ENCODE peak calls at places on chromosomes 6 and 20, in four cellular contexts. One of them, this sample, is unnamed.

GRCh38 chr6:41896280-41896679 is 1.1 kb upstream of the USP49 start:
- DNase-seq in HS-27A: no peak
- DNase-seq in activated CD4-positive, alpha-beta T cell treated with anti-CD3 and anti-CD28 coated beads, Interleukin-2, amount 10 ng/mL, durations not matched to agents 7 days and 5 days: no peak
- DNase-seq in left colon: no peak
- DNase-seq in this sample: no peak

GRCh38 chr6:161429921-161430490 is 156.1 kb upstream of the AGPAT4 start:
- DNase-seq in left colon: no peak
- DNase-seq in HS-27A: no peak
- DNase-seq in activated CD4-positive, alpha-beta T cell treated with anti-CD3 and anti-CD28 coated beads, Interleukin-2, amount 10 ng/mL, durations not matched to agents 7 days and 5 days: no peak
- DNase-seq in this sample: no peak

GRCh38 chr6:121759370-121759769 is 323.9 kb downstream of the GJA1 start:
- DNase-seq in left colon: no peak
- DNase-seq in HS-27A: no peak
- DNase-seq in activated CD4-positive, alpha-beta T cell treated with anti-CD3 and anti-CD28 coated beads, Interleukin-2, amount 10 ng/mL, durations not matched to agents 7 days and 5 days: no peak
- DNase-seq in this sample: no peak

GRCh38 chr6:136403166-136403980 is 113.7 kb upstream of the BCLAF1 start:
- DNase-seq in left colon: no peak
- DNase-seq in activated CD4-positive, alpha-beta T cell treated with anti-CD3 and anti-CD28 coated beads, Interleukin-2, amount 10 ng/mL, durations not matched to agents 7 days and 5 days: no peak
- DNase-seq in HS-27A: peak; percentile 34
- DNase-seq in this sample: no peak

GRCh38 chr6:147711511-147711910 is 203.0 kb downstream of the SAMD5 start:
- DNase-seq in activated CD4-positive, alpha-beta T cell treated with anti-CD3 and anti-CD28 coated beads, Interleukin-2, amount 10 ng/mL, durations not matched to agents 7 days and 5 days: no peak
- DNase-seq in left colon: no peak
- DNase-seq in HS-27A: no peak
- DNase-seq in this sample: no peak

GRCh38 chr20:38243617-38244016 is 16.9 kb downstream of the KIAA1755 start:
- DNase-seq in left colon: no peak
- DNase-seq in HS-27A: no peak
- DNase-seq in activated CD4-positive, alpha-beta T cell treated with anti-CD3 and anti-CD28 coated beads, Interleukin-2, amount 10 ng/mL, durations not matched to agents 7 days and 5 days: no peak
- DNase-seq in this sample: no peak

GRCh38 chr6:101226677-101227135 is 166.8 kb upstream of the GRIK2 start:
- DNase-seq in left colon: no peak
- DNase-seq in HS-27A: peak; percentile 5
- DNase-seq in activated CD4-positive, alpha-beta T cell treated with anti-CD3 and anti-CD28 coated beads, Interleukin-2, amount 10 ng/mL, durations not matched to agents 7 days and 5 days: no peak
- DNase-seq in this sample: no peak

GRCh38 chr6:71309666-71310065 is 21.1 kb downstream of the OGFRL1 start:
- DNase-seq in left colon: no peak
- DNase-seq in HS-27A: no peak
- DNase-seq in activated CD4-positive, alpha-beta T cell treated with anti-CD3 and anti-CD28 coated beads, Interleukin-2, amount 10 ng/mL, durations not matched to agents 7 days and 5 days: no peak
- DNase-seq in this sample: no peak

GRCh38 chr20:9059931-9060330 is 9.0 kb upstream of the PLCB4 start:
- DNase-seq in activated CD4-positive, alpha-beta T cell treated with anti-CD3 and anti-CD28 coated beads, Interleukin-2, amount 10 ng/mL, durations not matched to agents 7 days and 5 days: no peak
- DNase-seq in HS-27A: no peak
- DNase-seq in left colon: no peak
- DNase-seq in this sample: no peak

GRCh38 chr20:36485286-36485685 is 56.0 kb upstream of the MYL9 start:
- DNase-seq in activated CD4-positive, alpha-beta T cell treated with anti-CD3 and anti-CD28 coated beads, Interleukin-2, amount 10 ng/mL, durations not matched to agents 7 days and 5 days: no peak
- DNase-seq in left colon: no peak
- DNase-seq in HS-27A: no peak
- DNase-seq in this sample: no peak

GRCh38 chr20:47230811-47231256 is 125.7 kb downstream of the ZMYND8 start:
- DNase-seq in activated CD4-positive, alpha-beta T cell treated with anti-CD3 and anti-CD28 coated beads, Interleukin-2, amount 10 ng/mL, durations not matched to agents 7 days and 5 days: no peak
- DNase-seq in HS-27A: no peak
- DNase-seq in left colon: no peak
- DNase-seq in this sample: no peak

GRCh38 chr6:18203786-18204185 is 48.6 kb downstream of the KDM1B start:
- DNase-seq in HS-27A: no peak
- DNase-seq in activated CD4-positive, alpha-beta T cell treated with anti-CD3 and anti-CD28 coated beads, Interleukin-2, amount 10 ng/mL, durations not matched to agents 7 days and 5 days: no peak
- DNase-seq in left colon: no peak
- DNase-seq in this sample: no peak

GRCh38 chr6:53943410-53943809 is 148.6 kb downstream of the LRRC1 start:
- DNase-seq in activated CD4-positive, alpha-beta T cell treated with anti-CD3 and anti-CD28 coated beads, Interleukin-2, amount 10 ng/mL, durations not matched to agents 7 days and 5 days: no peak
- DNase-seq in left colon: no peak
- DNase-seq in HS-27A: no peak
- DNase-seq in this sample: no peak

GRCh38 chr6:121285041-121285440 is 49.2 kb downstream of the TBC1D32 start:
- DNase-seq in left colon: no peak
- DNase-seq in HS-27A: peak; percentile 3
- DNase-seq in activated CD4-positive, alpha-beta T cell treated with anti-CD3 and anti-CD28 coated beads, Interleukin-2, amount 10 ng/mL, durations not matched to agents 7 days and 5 days: no peak
- DNase-seq in this sample: no peak

GRCh38 chr6:149273318-149273717 is 44.2 kb upstream of the TAB2 start:
- DNase-seq in left colon: no peak
- DNase-seq in activated CD4-positive, alpha-beta T cell treated with anti-CD3 and anti-CD28 coated beads, Interleukin-2, amount 10 ng/mL, durations not matched to agents 7 days and 5 days: no peak
- DNase-seq in HS-27A: no peak
- DNase-seq in this sample: no peak

GRCh38 chr6:28923318-28924102 is at the start of gene TRIM27:
- DNase-seq in left colon: peak; percentile 90
- DNase-seq in HS-27A: peak; percentile 73
- DNase-seq in activated CD4-positive, alpha-beta T cell treated with anti-CD3 and anti-CD28 coated beads, Interleukin-2, amount 10 ng/mL, durations not matched to agents 7 days and 5 days: peak; percentile 81
- DNase-seq in this sample: peak; percentile 89

GRCh38 chr6:90088009-90088408 is 193.7 kb downstream of the GJA10 start:
- DNase-seq in activated CD4-positive, alpha-beta T cell treated with anti-CD3 and anti-CD28 coated beads, Interleukin-2, amount 10 ng/mL, durations not matched to agents 7 days and 5 days: no peak
- DNase-seq in left colon: no peak
- DNase-seq in HS-27A: no peak
- DNase-seq in this sample: no peak

GRCh38 chr20:18191336-18191735 is 53.7 kb downstream of the KAT14 start:
- DNase-seq in left colon: no peak
- DNase-seq in activated CD4-positive, alpha-beta T cell treated with anti-CD3 and anti-CD28 coated beads, Interleukin-2, amount 10 ng/mL, durations not matched to agents 7 days and 5 days: no peak
- DNase-seq in HS-27A: no peak
- DNase-seq in this sample: no peak

GRCh38 chr6:56803594-56803993 is 151.3 kb upstream of the BEND6 start:
- DNase-seq in HS-27A: no peak
- DNase-seq in activated CD4-positive, alpha-beta T cell treated with anti-CD3 and anti-CD28 coated beads, Interleukin-2, amount 10 ng/mL, durations not matched to agents 7 days and 5 days: no peak
- DNase-seq in left colon: no peak
- DNase-seq in this sample: no peak

GRCh38 chr6:51528556-51528955 is 558.9 kb downstream of the PKHD1 start:
- DNase-seq in left colon: no peak
- DNase-seq in HS-27A: no peak
- DNase-seq in activated CD4-positive, alpha-beta T cell treated with anti-CD3 and anti-CD28 coated beads, Interleukin-2, amount 10 ng/mL, durations not matched to agents 7 days and 5 days: no peak
- DNase-seq in this sample: no peak

GRCh38 chr20:62971211-62971949 is 18.9 kb downstream of the SLC17A9 start:
- DNase-seq in left colon: no peak
- DNase-seq in HS-27A: no peak
- DNase-seq in activated CD4-positive, alpha-beta T cell treated with anti-CD3 and anti-CD28 coated beads, Interleukin-2, amount 10 ng/mL, durations not matched to agents 7 days and 5 days: no peak
- DNase-seq in this sample: no peak

GRCh38 chr20:33211817-33212424 is 5.2 kb upstream of the BPIFA3 start:
- DNase-seq in left colon: no peak
- DNase-seq in activated CD4-positive, alpha-beta T cell treated with anti-CD3 and anti-CD28 coated beads, Interleukin-2, amount 10 ng/mL, durations not matched to agents 7 days and 5 days: peak; percentile 50
- DNase-seq in HS-27A: no peak
- DNase-seq in this sample: no peak

GRCh38 chr20:24477831-24478547 is 8.6 kb downstream of the SYNDIG1 start:
- DNase-seq in left colon: no peak
- DNase-seq in activated CD4-positive, alpha-beta T cell treated with anti-CD3 and anti-CD28 coated beads, Interleukin-2, amount 10 ng/mL, durations not matched to agents 7 days and 5 days: no peak
- DNase-seq in HS-27A: no peak
- DNase-seq in this sample: no peak

GRCh38 chr6:131937219-131937618 is 14.0 kb downstream of the CCN2 start:
- DNase-seq in HS-27A: no peak
- DNase-seq in activated CD4-positive, alpha-beta T cell treated with anti-CD3 and anti-CD28 coated beads, Interleukin-2, amount 10 ng/mL, durations not matched to agents 7 days and 5 days: no peak
- DNase-seq in left colon: no peak
- DNase-seq in this sample: no peak

GRCh38 chr20:53763707-53764415 is 170.2 kb upstream of the ZNF217 start:
- DNase-seq in activated CD4-positive, alpha-beta T cell treated with anti-CD3 and anti-CD28 coated beads, Interleukin-2, amount 10 ng/mL, durations not matched to agents 7 days and 5 days: no peak
- DNase-seq in HS-27A: no peak
- DNase-seq in left colon: peak; percentile 72
- DNase-seq in this sample: no peak

GRCh38 chr20:35626386-35627001 is 10.9 kb downstream of the SPAG4 start:
- DNase-seq in HS-27A: no peak
- DNase-seq in activated CD4-positive, alpha-beta T cell treated with anti-CD3 and anti-CD28 coated beads, Interleukin-2, amount 10 ng/mL, durations not matched to agents 7 days and 5 days: no peak
- DNase-seq in left colon: no peak
- DNase-seq in this sample: peak; percentile 77

GRCh38 chr6:24227556-24227955 is 101.5 kb downstream of the NRSN1 start:
- DNase-seq in HS-27A: no peak
- DNase-seq in left colon: no peak
- DNase-seq in activated CD4-positive, alpha-beta T cell treated with anti-CD3 and anti-CD28 coated beads, Interleukin-2, amount 10 ng/mL, durations not matched to agents 7 days and 5 days: no peak
- DNase-seq in this sample: no peak

GRCh38 chr6:105793132-105793531 is 293.0 kb upstream of the PRDM1 start:
- DNase-seq in HS-27A: no peak
- DNase-seq in activated CD4-positive, alpha-beta T cell treated with anti-CD3 and anti-CD28 coated beads, Interleukin-2, amount 10 ng/mL, durations not matched to agents 7 days and 5 days: peak; percentile 34
- DNase-seq in left colon: no peak
- DNase-seq in this sample: no peak

GRCh38 chr6:163585932-163586437 is 171.5 kb downstream of the QKI start:
- DNase-seq in left colon: no peak
- DNase-seq in activated CD4-positive, alpha-beta T cell treated with anti-CD3 and anti-CD28 coated beads, Interleukin-2, amount 10 ng/mL, durations not matched to agents 7 days and 5 days: no peak
- DNase-seq in HS-27A: peak; percentile 38
- DNase-seq in this sample: no peak

GRCh38 chr6:12036766-12037165 is 24.7 kb downstream of the HIVEP1 start:
- DNase-seq in activated CD4-positive, alpha-beta T cell treated with anti-CD3 and anti-CD28 coated beads, Interleukin-2, amount 10 ng/mL, durations not matched to agents 7 days and 5 days: no peak
- DNase-seq in HS-27A: no peak
- DNase-seq in left colon: no peak
- DNase-seq in this sample: no peak

GRCh38 chr6:42450314-42451145 is 1.2 kb downstream of the TRERF1 start:
- DNase-seq in activated CD4-positive, alpha-beta T cell treated with anti-CD3 and anti-CD28 coated beads, Interleukin-2, amount 10 ng/mL, durations not matched to agents 7 days and 5 days: peak; percentile 23
- DNase-seq in left colon: peak; percentile 30
- DNase-seq in HS-27A: no peak
- DNase-seq in this sample: no peak

GRCh38 chr6:53258774-53259155 is 90.0 kb downstream of the ELOVL5 start:
- DNase-seq in HS-27A: no peak
- DNase-seq in activated CD4-positive, alpha-beta T cell treated with anti-CD3 and anti-CD28 coated beads, Interleukin-2, amount 10 ng/mL, durations not matched to agents 7 days and 5 days: no peak
- DNase-seq in left colon: no peak
- DNase-seq in this sample: no peak

GRCh38 chr6:2030682-2031244 is 214.6 kb downstream of the GMDS start:
- DNase-seq in HS-27A: no peak
- DNase-seq in activated CD4-positive, alpha-beta T cell treated with anti-CD3 and anti-CD28 coated beads, Interleukin-2, amount 10 ng/mL, durations not matched to agents 7 days and 5 days: no peak
- DNase-seq in left colon: no peak
- DNase-seq in this sample: no peak

GRCh38 chr6:113695506-113695905 is 161.6 kb upstream of the MARCKS start:
- DNase-seq in left colon: no peak
- DNase-seq in activated CD4-positive, alpha-beta T cell treated with anti-CD3 and anti-CD28 coated beads, Interleukin-2, amount 10 ng/mL, durations not matched to agents 7 days and 5 days: no peak
- DNase-seq in HS-27A: no peak
- DNase-seq in this sample: no peak

This sample was measured in vagina.